ENCODE peak calls at places on chromosomes 11 and 22, in four cellular contexts. D, O, V and M are unnamed samples.

GRCh38 chr11:77081976-77082836 is 15.4 kb downstream of the CAPN5 start:
- DNase-seq in V (no peak), D (no peak), O (peak; percentile 3), M (no peak)

GRCh38 chr22:30611197-30611596 is 4.2 kb downstream of the TCN2 start:
- DNase-seq in D (no peak), O (no peak), V (no peak), M (no peak)

GRCh38 chr11:47950396-47950795 is 30.0 kb upstream of the PTPRJ start:
- DNase-seq in D (no peak), O (peak; percentile 57), V (no peak), M (no peak)

GRCh38 chr11:48088682-48089050 is 108.3 kb downstream of the PTPRJ start:
- DNase-seq in O (no peak), D (peak; percentile 84), V (no peak), M (peak; percentile 82)

GRCh38 chr11:102927624-102927990 is 27.9 kb downstream of the MMP13 start:
- DNase-seq in D (no peak), O (no peak), V (no peak), M (no peak)

GRCh38 chr11:48013269-48013901 is 33.0 kb downstream of the PTPRJ start:
- DNase-seq in V (peak; percentile 17), D (no peak), O (peak; percentile 58), M (no peak)

GRCh38 chr11:131839326-131839725 is 468.9 kb downstream of the NTM start:
- DNase-seq in D (no peak), V (no peak), O (no peak), M (no peak)

GRCh38 chr11:77468527-77468926 is 5.4 kb downstream of the PAK1 start:
- DNase-seq in D (no peak), V (no peak), O (no peak), M (no peak)

GRCh38 chr11:3345736-3346135 is 33.2 kb downstream of the ZNF195 start:
- DNase-seq in O (no peak), V (no peak), D (no peak), M (no peak)

GRCh38 chr22:19812910-19813309 is 41.8 kb downstream of the GNB1L start:
- DNase-seq in D (no peak), V (no peak), O (no peak), M (no peak)

GRCh38 chr11:17585911-17586695 is 39.0 kb downstream of the OTOG start:
- DNase-seq in D (no peak), V (no peak), O (no peak), M (no peak)